ENCODE peak calls at places on chromosomes 2 and 18, in nine cellular contexts. One of them, this sample, is unnamed.

GRCh38 chr2:175449616-175450015 is 268.1 kb upstream of the ATP5MC3 start:
- DNase-seq in BJ: no peak
- DNase-seq in endothelial cell: no peak
- DNase-seq in LHCN-M2: no peak
- DNase-seq in prostate gland: no peak
- DNase-seq in neural progenitor cell: no peak
- DNase-seq in DMS153: no peak
- DNase-seq in NCI-H1092: no peak
- DNase-seq in COR-L47: no peak
- DNase-seq in this sample: no peak

GRCh38 chr2:159484537-159484936 is 131.8 kb downstream of the BAZ2B start:
- DNase-seq in BJ: no peak
- DNase-seq in endothelial cell: no peak
- DNase-seq in LHCN-M2: no peak
- DNase-seq in prostate gland: no peak
- DNase-seq in neural progenitor cell: no peak
- DNase-seq in DMS153: peak
- DNase-seq in NCI-H1092: no peak
- DNase-seq in COR-L47: peak
- DNase-seq in this sample: peak

GRCh38 chr2:150528861-150529801 is 41.7 kb upstream of the RND3 start:
- DNase-seq in BJ: peak
- DNase-seq in endothelial cell: no peak
- DNase-seq in LHCN-M2: peak
- DNase-seq in prostate gland: no peak
- DNase-seq in neural progenitor cell: peak
- DNase-seq in DMS153: no peak
- DNase-seq in NCI-H1092: no peak
- DNase-seq in COR-L47: no peak
- DNase-seq in this sample: no peak

GRCh38 chr2:112830469-112830868 is 6.1 kb downstream of the IL1B start:
- DNase-seq in BJ: no peak
- DNase-seq in endothelial cell: no peak
- DNase-seq in LHCN-M2: no peak
- DNase-seq in prostate gland: no peak
- DNase-seq in neural progenitor cell: no peak
- DNase-seq in DMS153: no peak
- DNase-seq in NCI-H1092: no peak
- DNase-seq in COR-L47: no peak
- DNase-seq in this sample: no peak

GRCh38 chr2:173028671-173029070 is 47.0 kb upstream of the MAP3K20 start:
- DNase-seq in BJ: peak
- DNase-seq in endothelial cell: no peak
- DNase-seq in LHCN-M2: no peak
- DNase-seq in prostate gland: no peak
- DNase-seq in neural progenitor cell: no peak
- DNase-seq in DMS153: no peak
- DNase-seq in NCI-H1092: no peak
- DNase-seq in COR-L47: no peak
- DNase-seq in this sample: no peak

GRCh38 chr2:46097714-46098480 is 199.3 kb upstream of the EPAS1 start:
- DNase-seq in BJ: peak
- DNase-seq in endothelial cell: no peak
- DNase-seq in LHCN-M2: peak
- DNase-seq in prostate gland: peak
- DNase-seq in neural progenitor cell: no peak
- DNase-seq in DMS153: peak
- DNase-seq in NCI-H1092: no peak
- DNase-seq in COR-L47: no peak
- DNase-seq in this sample: no peak

GRCh38 chr2:233413529-233414272 is 59.4 kb downstream of the DGKD start:
- DNase-seq in BJ: no peak
- DNase-seq in endothelial cell: no peak
- DNase-seq in LHCN-M2: peak
- DNase-seq in prostate gland: no peak
- DNase-seq in neural progenitor cell: no peak
- DNase-seq in DMS153: no peak
- DNase-seq in NCI-H1092: peak
- DNase-seq in COR-L47: peak
- DNase-seq in this sample: no peak

GRCh38 chr2:166539340-166540162 is 45.5 kb upstream of the SCN7A start:
- DNase-seq in BJ: peak
- DNase-seq in endothelial cell: peak
- DNase-seq in LHCN-M2: peak
- DNase-seq in prostate gland: peak
- DNase-seq in neural progenitor cell: peak
- DNase-seq in DMS153: peak
- DNase-seq in NCI-H1092: peak
- DNase-seq in COR-L47: peak
- DNase-seq in this sample: peak

GRCh38 chr2:174492963-174493431 is 6.2 kb upstream of the GPR155 start:
- DNase-seq in BJ: no peak
- DNase-seq in endothelial cell: no peak
- DNase-seq in LHCN-M2: no peak
- DNase-seq in prostate gland: no peak
- DNase-seq in neural progenitor cell: no peak
- DNase-seq in DMS153: no peak
- DNase-seq in NCI-H1092: no peak
- DNase-seq in COR-L47: no peak
- DNase-seq in this sample: no peak

GRCh38 chr2:143730155-143730949 is 601.1 kb downstream of the ARHGAP15 start:
- DNase-seq in BJ: no peak
- DNase-seq in endothelial cell: no peak
- DNase-seq in LHCN-M2: peak
- DNase-seq in prostate gland: no peak
- DNase-seq in neural progenitor cell: no peak
- DNase-seq in DMS153: no peak
- DNase-seq in NCI-H1092: no peak
- DNase-seq in COR-L47: no peak
- DNase-seq in this sample: no peak

GRCh38 chr2:44940612-44941464 is 664 bp upstream of the SIX3 start:
- DNase-seq in BJ: no peak
- DNase-seq in endothelial cell: no peak
- DNase-seq in LHCN-M2: no peak
- DNase-seq in prostate gland: no peak
- DNase-seq in neural progenitor cell: peak
- DNase-seq in DMS153: no peak
- DNase-seq in NCI-H1092: no peak
- DNase-seq in COR-L47: no peak
- DNase-seq in this sample: no peak

GRCh38 chr2:195395351-195395750 is 261.7 kb upstream of the SLC39A10 start:
- DNase-seq in BJ: no peak
- DNase-seq in endothelial cell: no peak
- DNase-seq in LHCN-M2: peak
- DNase-seq in prostate gland: no peak
- DNase-seq in neural progenitor cell: no peak
- DNase-seq in DMS153: no peak
- DNase-seq in NCI-H1092: no peak
- DNase-seq in COR-L47: no peak
- DNase-seq in this sample: no peak

GRCh38 chr18:14117611-14118010 is 14.6 kb downstream of the ZNF519 start:
- DNase-seq in BJ: no peak
- DNase-seq in endothelial cell: no peak
- DNase-seq in LHCN-M2: no peak
- DNase-seq in prostate gland: no peak
- DNase-seq in neural progenitor cell: no peak
- DNase-seq in DMS153: no peak
- DNase-seq in NCI-H1092: no peak
- DNase-seq in COR-L47: no peak
- DNase-seq in this sample: no peak

GRCh38 chr2:7017621-7018260 is 100.5 kb downstream of the RNF144A start:
- DNase-seq in BJ: no peak
- DNase-seq in endothelial cell: no peak
- DNase-seq in LHCN-M2: no peak
- DNase-seq in prostate gland: no peak
- DNase-seq in neural progenitor cell: no peak
- DNase-seq in DMS153: no peak
- DNase-seq in NCI-H1092: no peak
- DNase-seq in COR-L47: no peak
- DNase-seq in this sample: no peak